ENCODE peak calls at places on chromosome 1, in four cellular contexts. One of them, this sample, is unnamed.

GRCh38 chr1:55980574-55980973 is 598.8 kb downstream of the PLPP3 start:
- DNase-seq in mammary epithelial cell: no peak
- DNase-seq in WTC11: no peak
- DNase-seq in NCI-H187 treated with DMSO at 0.1 percent for 48 hours: no peak
- DNase-seq in this sample: peak

GRCh38 chr1:109040627-109041613 is 982 bp downstream of the WDR47 start:
- DNase-seq in mammary epithelial cell: peak
- DNase-seq in WTC11: peak
- DNase-seq in NCI-H187 treated with DMSO at 0.1 percent for 48 hours: no peak
- DNase-seq in this sample: no peak

GRCh38 chr1:159229486-159229885 is 24.8 kb downstream of the ACKR1 start:
- DNase-seq in mammary epithelial cell: no peak
- DNase-seq in WTC11: no peak
- DNase-seq in NCI-H187 treated with DMSO at 0.1 percent for 48 hours: no peak
- DNase-seq in this sample: no peak

GRCh38 chr1:39082140-39082799 is 56.1 kb downstream of the NDUFS5 start:
- DNase-seq in mammary epithelial cell: no peak
- DNase-seq in WTC11: peak
- DNase-seq in NCI-H187 treated with DMSO at 0.1 percent for 48 hours: no peak
- DNase-seq in this sample: no peak

GRCh38 chr1:154750681-154751665 is 119.1 kb downstream of the KCNN3 start:
- DNase-seq in mammary epithelial cell: no peak
- DNase-seq in WTC11: no peak
- DNase-seq in NCI-H187 treated with DMSO at 0.1 percent for 48 hours: peak
- DNase-seq in this sample: no peak

GRCh38 chr1:185279571-185279970 is 37.5 kb downstream of the IVNS1ABP start:
- DNase-seq in mammary epithelial cell: peak
- DNase-seq in WTC11: no peak
- DNase-seq in NCI-H187 treated with DMSO at 0.1 percent for 48 hours: no peak
- DNase-seq in this sample: no peak

GRCh38 chr1:151061012-151061401 is 810 bp downstream of the MLLT11 start:
- DNase-seq in mammary epithelial cell: no peak
- DNase-seq in WTC11: no peak
- DNase-seq in NCI-H187 treated with DMSO at 0.1 percent for 48 hours: no peak
- DNase-seq in this sample: no peak

GRCh38 chr1:209427811-209428210 is 155.7 kb upstream of the CAMK1G start:
- DNase-seq in mammary epithelial cell: peak
- DNase-seq in WTC11: peak
- DNase-seq in NCI-H187 treated with DMSO at 0.1 percent for 48 hours: no peak
- DNase-seq in this sample: peak

GRCh38 chr1:98046031-98046641 is 125.3 kb upstream of the DPYD start:
- DNase-seq in mammary epithelial cell: peak
- DNase-seq in WTC11: peak
- DNase-seq in NCI-H187 treated with DMSO at 0.1 percent for 48 hours: no peak
- DNase-seq in this sample: no peak

GRCh38 chr1:17201201-17202021 is 3.5 kb upstream of the PADI1 start:
- DNase-seq in mammary epithelial cell: no peak
- DNase-seq in WTC11: peak
- DNase-seq in NCI-H187 treated with DMSO at 0.1 percent for 48 hours: no peak
- DNase-seq in this sample: no peak

GRCh38 chr1:160795951-160796383 is at the start of gene LY9:
- DNase-seq in mammary epithelial cell: no peak
- DNase-seq in WTC11: no peak
- DNase-seq in NCI-H187 treated with DMSO at 0.1 percent for 48 hours: no peak
- DNase-seq in this sample: no peak

GRCh38 chr1:17212487-17213121 is 7.7 kb downstream of the PADI1 start:
- DNase-seq in mammary epithelial cell: peak
- DNase-seq in WTC11: no peak
- DNase-seq in NCI-H187 treated with DMSO at 0.1 percent for 48 hours: no peak
- DNase-seq in this sample: peak

GRCh38 chr1:6922096-6922931 is 137.1 kb downstream of the CAMTA1 start:
- DNase-seq in mammary epithelial cell: peak
- DNase-seq in WTC11: no peak
- DNase-seq in NCI-H187 treated with DMSO at 0.1 percent for 48 hours: peak
- DNase-seq in this sample: peak

GRCh38 chr1:214549604-214550338 is 1.6 kb downstream of the PTPN14 start:
- DNase-seq in mammary epithelial cell: peak
- DNase-seq in WTC11: no peak
- DNase-seq in NCI-H187 treated with DMSO at 0.1 percent for 48 hours: no peak
- DNase-seq in this sample: no peak

GRCh38 chr1:21560916-21561638 is 51.9 kb downstream of the ALPL start:
- DNase-seq in mammary epithelial cell: no peak
- DNase-seq in WTC11: no peak
- DNase-seq in NCI-H187 treated with DMSO at 0.1 percent for 48 hours: no peak
- DNase-seq in this sample: no peak

GRCh38 chr1:242129103-242129502 is 130.2 kb upstream of the MAP1LC3C start:
- DNase-seq in mammary epithelial cell: peak
- DNase-seq in WTC11: no peak
- DNase-seq in NCI-H187 treated with DMSO at 0.1 percent for 48 hours: no peak
- DNase-seq in this sample: peak

GRCh38 chr1:207397525-207397926 is 56.6 kb upstream of the CR2 start:
- DNase-seq in mammary epithelial cell: no peak
- DNase-seq in WTC11: no peak
- DNase-seq in NCI-H187 treated with DMSO at 0.1 percent for 48 hours: no peak
- DNase-seq in this sample: peak

GRCh38 chr1:161342836-161343235 is 24.8 kb downstream of the CFAP126 start:
- DNase-seq in mammary epithelial cell: no peak
- DNase-seq in WTC11: no peak
- DNase-seq in NCI-H187 treated with DMSO at 0.1 percent for 48 hours: no peak
- DNase-seq in this sample: no peak

GRCh38 chr1:228084797-228085196 is 2.3 kb downstream of the ARF1 start:
- DNase-seq in mammary epithelial cell: no peak
- DNase-seq in WTC11: no peak
- DNase-seq in NCI-H187 treated with DMSO at 0.1 percent for 48 hours: no peak
- DNase-seq in this sample: no peak

GRCh38 chr1:233252436-233252835 is 43.1 kb downstream of the PCNX2 start:
- DNase-seq in mammary epithelial cell: no peak
- DNase-seq in WTC11: no peak
- DNase-seq in NCI-H187 treated with DMSO at 0.1 percent for 48 hours: no peak
- DNase-seq in this sample: no peak

GRCh38 chr1:216778763-216779162 is 55.5 kb upstream of the ESRRG start:
- DNase-seq in mammary epithelial cell: no peak
- DNase-seq in WTC11: no peak
- DNase-seq in NCI-H187 treated with DMSO at 0.1 percent for 48 hours: no peak
- DNase-seq in this sample: no peak

GRCh38 chr1:108559215-108560142 is at the start of gene EEIG2:
- DNase-seq in mammary epithelial cell: peak
- DNase-seq in WTC11: peak
- DNase-seq in NCI-H187 treated with DMSO at 0.1 percent for 48 hours: peak
- DNase-seq in this sample: no peak

GRCh38 chr1:218494449-218494852 is 149.3 kb downstream of the TGFB2 start:
- DNase-seq in mammary epithelial cell: no peak
- DNase-seq in WTC11: peak
- DNase-seq in NCI-H187 treated with DMSO at 0.1 percent for 48 hours: no peak
- DNase-seq in this sample: no peak

GRCh38 chr1:71755441-71755840 is 526.9 kb downstream of the NEGR1 start:
- DNase-seq in mammary epithelial cell: no peak
- DNase-seq in WTC11: no peak
- DNase-seq in NCI-H187 treated with DMSO at 0.1 percent for 48 hours: no peak
- DNase-seq in this sample: no peak

GRCh38 chr1:181159451-181160151 is 71.1 kb downstream of the IER5 start:
- DNase-seq in mammary epithelial cell: peak
- DNase-seq in WTC11: no peak
- DNase-seq in NCI-H187 treated with DMSO at 0.1 percent for 48 hours: no peak
- DNase-seq in this sample: peak

GRCh38 chr1:62437273-62437945 is 560 bp downstream of the USP1 start:
- DNase-seq in mammary epithelial cell: no peak
- DNase-seq in WTC11: no peak
- DNase-seq in NCI-H187 treated with DMSO at 0.1 percent for 48 hours: no peak
- DNase-seq in this sample: no peak

GRCh38 chr1:41362357-41362721 is 1.1 kb downstream of the FOXO6 start:
- DNase-seq in mammary epithelial cell: no peak
- DNase-seq in WTC11: peak
- DNase-seq in NCI-H187 treated with DMSO at 0.1 percent for 48 hours: no peak
- DNase-seq in this sample: no peak

GRCh38 chr1:23555225-23555801 is 4.0 kb downstream of the ID3 start:
- DNase-seq in mammary epithelial cell: no peak
- DNase-seq in WTC11: peak
- DNase-seq in NCI-H187 treated with DMSO at 0.1 percent for 48 hours: no peak
- DNase-seq in this sample: no peak